ENCODE peak calls at places on chromosomes 3 and 15, in six cellular contexts. K, I, F, L, Q and Z are unnamed samples.

GRCh38 chr15:79184465-79184892 is 93.9 kb upstream of the RASGRF1 start:
- DNase-seq in K (peak), I (peak), F (peak), L (peak), Q (peak), Z (peak)

GRCh38 chr15:86010398-86010797 is 69.3 kb upstream of the AGBL1 start:
- DNase-seq in K (no peak), I (no peak), F (peak), L (no peak), Q (no peak), Z (no peak)

GRCh38 chr3:132710311-132710710 is 11.9 kb downstream of the NPHP3 start:
- DNase-seq in K (no peak), I (no peak), F (no peak), L (no peak), Q (no peak), Z (no peak)

GRCh38 chr15:61598655-61599054 is 369.6 kb upstream of the RORA start:
- DNase-seq in K (no peak), I (no peak), F (no peak), L (no peak), Q (no peak), Z (no peak)

GRCh38 chr15:63948436-63948835 is 97.8 kb downstream of the DAPK2 start:
- DNase-seq in K (no peak), I (no peak), F (no peak), L (no peak), Q (no peak), Z (no peak)

GRCh38 chr15:67120839-67121540 is 55.6 kb downstream of the SMAD3 start:
- DNase-seq in K (no peak), I (peak), F (peak), L (peak), Q (peak), Z (no peak)

GRCh38 chr3:112314618-112315017 is 18.3 kb upstream of the CD200 start:
- DNase-seq in K (no peak), I (no peak), F (no peak), L (no peak), Q (no peak), Z (no peak)

GRCh38 chr3:55882006-55882405 is 394.9 kb upstream of the WNT5A start:
- DNase-seq in K (no peak), I (no peak), F (no peak), L (no peak), Q (no peak), Z (no peak)

GRCh38 chr15:43211336-43211735 is 9.5 kb downstream of the EPB42 start:
- DNase-seq in K (no peak), I (no peak), F (peak), L (no peak), Q (no peak), Z (no peak)

GRCh38 chr3:109023656-109024254 is 70.1 kb upstream of the GUCA1C start:
- DNase-seq in K (peak), I (no peak), F (no peak), L (peak), Q (peak), Z (peak)

GRCh38 chr3:117322866-117323265 is 613.3 kb downstream of the TUSC7 start:
- DNase-seq in K (no peak), I (no peak), F (no peak), L (no peak), Q (no peak), Z (no peak)